ENCODE peak calls at places on chromosomes 13 and 19, in four cellular contexts. U, Z, L and Q are unnamed samples.
A peak's percentile ranks its signal among the peaks of the same experiment; 100 is the strongest.

GRCh38 chr13:78256479-78256878 is 337.8 kb upstream of the EDNRB start:
- DNase-seq in L (no peak), U (no peak), Z (no peak), Q (no peak)

GRCh38 chr13:111178417-111178816 is 63.3 kb downstream of the ARHGEF7 start:
- DNase-seq in U (peak; percentile 63), Z (no peak), L (no peak), Q (no peak)

GRCh38 chr19:47494211-47494547 is 10.2 kb upstream of the KPTN start:
- DNase-seq in L (no peak), Z (no peak), U (no peak), Q (no peak)

GRCh38 chr13:51764184-51765141 is 39.5 kb downstream of the DHRS12 start:
- DNase-seq in L (no peak), U (peak; percentile 71), Z (no peak), Q (no peak)

GRCh38 chr19:31863122-31863521 is 482.3 kb upstream of the ZNF507 start:
- DNase-seq in L (no peak), U (no peak), Z (no peak), Q (no peak)

GRCh38 chr19:23817519-23817918 is 58.8 kb upstream of the ZNF681 start:
- DNase-seq in U (peak; percentile 36), L (no peak), Z (peak; percentile 4), Q (peak; percentile 3)

GRCh38 chr19:12796146-12797071 is 5.1 kb downstream of the JUNB start:
- DNase-seq in Z (no peak), L (peak; percentile 82), U (peak; percentile 88), Q (peak; percentile 91)

GRCh38 chr19:7772752-7773291 is 9.8 kb downstream of the CLEC4M start:
- DNase-seq in U (peak; percentile 20), Z (no peak), L (no peak), Q (peak; percentile 46)

GRCh38 chr13:87123987-87124784 is 547.0 kb upstream of the SLITRK5 start:
- DNase-seq in L (no peak), Z (no peak), U (peak; percentile 82), Q (peak; percentile 92)

GRCh38 chr19:41409288-41409687 is 11.7 kb downstream of the BCKDHA start:
- DNase-seq in L (no peak), U (peak; percentile 56), Z (no peak), Q (no peak)

GRCh38 chr13:43572601-43573360 is 214.0 kb downstream of the ENOX1 start:
- DNase-seq in Z (no peak), U (peak; percentile 42), L (no peak), Q (peak; percentile 81)

GRCh38 chr19:52535831-52536800 is 8.6 kb downstream of the ZNF808 start:
- DNase-seq in U (peak; percentile 84), L (peak; percentile 89), Z (peak; percentile 48), Q (peak; percentile 91)

GRCh38 chr19:4108767-4109625 is 14.9 kb downstream of the MAP2K2 start:
- DNase-seq in U (no peak), L (no peak), Z (no peak), Q (no peak)

GRCh38 chr13:97889803-97890202 is 63.7 kb upstream of the IPO5 start:
- DNase-seq in U (peak; percentile 22), L (no peak), Z (no peak), Q (no peak)

GRCh38 chr13:113792236-113792770 is 33.3 kb downstream of the TMEM255B start:
- DNase-seq in U (no peak), Z (no peak), L (no peak), Q (no peak)

GRCh38 chr19:18735324-18735723 is 51.8 kb downstream of the CRTC1 start:
- DNase-seq in Z (no peak), U (no peak), L (no peak), Q (no peak)

GRCh38 chr19:47494729-47495128 is 10.7 kb upstream of the KPTN start:
- DNase-seq in L (no peak), U (no peak), Z (no peak), Q (no peak)

GRCh38 chr13:110372676-110373075 is 65.6 kb downstream of the COL4A2 start:
- DNase-seq in U (no peak), L (no peak), Z (no peak), Q (no peak)

GRCh38 chr19:33465834-33466233 is 55.8 kb downstream of the PEPD start:
- DNase-seq in L (no peak), Z (no peak), U (no peak), Q (no peak)

GRCh38 chr13:63481334-63481733 is 2065.7 kb upstream of the PCDH20 start:
- DNase-seq in L (no peak), Z (no peak), U (peak; percentile 59), Q (peak; percentile 96)

GRCh38 chr13:42497798-42498197 is 76.2 kb upstream of the TNFSF11 start:
- DNase-seq in U (peak; percentile 92), Z (no peak), L (no peak), Q (no peak)

GRCh38 chr13:35014606-35015005 is 72.5 kb downstream of the NBEA start:
- DNase-seq in U (no peak), L (no peak), Z (no peak), Q (no peak)

GRCh38 chr13:60397693-60398437 is 845 bp downstream of the TDRD3 start:
- DNase-seq in U (peak; percentile 75), Z (no peak), L (peak; percentile 77), Q (peak; percentile 63)

GRCh38 chr13:29435125-29435911 is 160.2 kb downstream of the SLC7A1 start:
- DNase-seq in U (peak; percentile 93), L (no peak), Z (no peak), Q (no peak)

GRCh38 chr19:2168619-2169424 is 5.1 kb downstream of the DOT1L start:
- DNase-seq in L (peak; percentile 79), Z (no peak), U (peak; percentile 99), Q (no peak)